ENCODE peak calls at places on chromosomes 1 and 21, in five cellular contexts. O, W, V, I and D are unnamed samples.

GRCh38 chr1:86906419-86906818 is 7.5 kb downstream of the SELENOF start:
- DNase-seq in W (no peak), I (no peak), O (no peak), V (no peak), D (no peak)

GRCh38 chr1:214476958-214477870 is 74.2 kb downstream of the PTPN14 start:
- DNase-seq in V (no peak), W (no peak), O (no peak), I (no peak), D (no peak)

GRCh38 chr1:59687081-59687480 is 127.7 kb upstream of the HOOK1 start:
- DNase-seq in W (no peak), I (no peak), O (no peak), V (no peak), D (no peak)

GRCh38 chr1:204265665-204266064 is 51.9 kb upstream of the GOLT1A start:
- DNase-seq in W (no peak), V (no peak), O (no peak), I (no peak), D (no peak)

GRCh38 chr1:58789322-58789856 is 5.5 kb upstream of the JUN start:
- DNase-seq in V (no peak), O (no peak), W (no peak), I (no peak), D (no peak)

GRCh38 chr1:217332426-217333065 is 298.3 kb downstream of the GPATCH2 start:
- DNase-seq in W (no peak), I (no peak), V (peak; percentile 19), O (peak; percentile 49), D (no peak)

GRCh38 chr1:15803380-15803779 is 4.1 kb downstream of the UQCRHL start:
- DNase-seq in O (peak; percentile 57), W (no peak), V (no peak), I (no peak), D (no peak)

GRCh38 chr1:199522338-199522737 is 505.2 kb upstream of the NR5A2 start:
- DNase-seq in W (no peak), I (no peak), O (no peak), V (no peak), D (no peak)

GRCh38 chr1:225691377-225691776 is 38.5 kb upstream of the ENAH start:
- DNase-seq in O (peak; percentile 21), W (no peak), V (no peak), I (no peak), D (no peak)

GRCh38 chr1:202172015-202172355 is 11.6 kb upstream of the PTPN7 start:
- DNase-seq in O (peak; percentile 42), I (no peak), W (no peak), V (no peak), D (no peak)

GRCh38 chr21:17708541-17709265 is 96.0 kb upstream of the BTG3 start:
- DNase-seq in W (no peak), I (peak; percentile 7), V (no peak), O (no peak), D (no peak)

GRCh38 chr1:219066631-219067349 is 106.9 kb upstream of the LYPLAL1 start:
- DNase-seq in I (no peak), O (peak; percentile 72), W (no peak), V (no peak), D (no peak)

GRCh38 chr1:94143173-94143808 is 22.3 kb upstream of the ABCA4 start:
- DNase-seq in I (no peak), O (peak; percentile 10), W (no peak), V (no peak), D (no peak)

GRCh38 chr1:230712470-230712942 is 1.4 kb downstream of the AGT start:
- DNase-seq in V (no peak), I (no peak), W (no peak), O (no peak), D (no peak)

GRCh38 chr1:219459321-219460105 is 153.4 kb downstream of the ZC3H11B start:
- DNase-seq in O (no peak), I (no peak), W (no peak), V (no peak), D (no peak)

GRCh38 chr1:201253906-201254624 is 29.2 kb upstream of the PKP1 start:
- DNase-seq in O (no peak), W (no peak), I (no peak), V (no peak), D (no peak)

GRCh38 chr1:33762099-33762830 is 101.6 kb upstream of the HMGB4 start:
- DNase-seq in W (no peak), O (no peak), V (no peak), I (no peak), D (no peak)

GRCh38 chr1:165595561-165595960 is 35.5 kb upstream of the MGST3 start:
- DNase-seq in V (no peak), W (no peak), O (no peak), I (no peak), D (no peak)

GRCh38 chr21:42233067-42233981 is 14.4 kb downstream of the ABCG1 start:
- DNase-seq in W (peak; percentile 87), O (peak; percentile 67), I (peak; percentile 85), V (no peak), D (peak; percentile 91)

GRCh38 chr1:2563205-2563604 is 7.0 kb downstream of the TNFRSF14 start:
- DNase-seq in I (no peak), O (no peak), W (no peak), V (no peak), D (no peak)

GRCh38 chr1:62356257-62356835 is 37.1 kb upstream of the KANK4 start:
- DNase-seq in W (no peak), O (no peak), I (no peak), V (no peak), D (no peak)

GRCh38 chr1:23743287-23744052 is at the start of gene ELOA:
- DNase-seq in W (peak; percentile 85), V (peak; percentile 67), O (peak; percentile 80), I (peak; percentile 85), D (no peak)

GRCh38 chr1:54754486-54755285 is 9.6 kb downstream of the PARS2 start:
- DNase-seq in V (no peak), I (no peak), O (no peak), W (no peak), D (no peak)